ENCODE peak calls at places on chromosome 18, in four cellular contexts. Z is A549, Y is GM12878, F is HepG2. J is an unnamed sample.

GRCh38 chr18:32956591-32957310 is 183.9 kb upstream of the KLHL14 start:
- DNase-seq in Z (no peak), Y (no peak), F (no peak), J (peak)

GRCh38 chr18:31065036-31065773 is 22.7 kb upstream of the DSC3 start:
- DNase-seq in Z (no peak), Y (peak), F (no peak), J (no peak)

GRCh38 chr18:21167641-21168372 is 56.2 kb upstream of the ROCK1 start:
- DNase-seq in Z (peak), Y (no peak), F (peak), J (no peak)

GRCh38 chr18:22399949-22400348 is 17.8 kb downstream of the CTAGE1 start:
- DNase-seq in Z (no peak), Y (no peak), F (no peak), J (no peak)

GRCh38 chr18:75428490-75428889 is 987 bp upstream of the SMIM21 start:
- DNase-seq in Z (no peak), Y (no peak), F (no peak), J (no peak)

GRCh38 chr18:72871091-72871490 is 3.3 kb upstream of the NETO1 start:
- DNase-seq in Z (no peak), Y (no peak), F (no peak), J (no peak)

GRCh38 chr18:28149810-28150420 is 27.0 kb downstream of the CDH2 start:
- DNase-seq in Z (no peak), Y (no peak), F (no peak), J (no peak)

GRCh38 chr18:60372598-60372997 is at the start of gene MC4R:
- DNase-seq in Z (peak), Y (no peak), F (no peak), J (peak)

GRCh38 chr18:59695551-59695950 is 1.7 kb downstream of the CCBE1 start:
- DNase-seq in Z (no peak), Y (no peak), F (no peak), J (no peak)

GRCh38 chr18:10056506-10056905 is 142.7 kb downstream of the VAPA start:
- DNase-seq in Z (no peak), Y (no peak), F (no peak), J (no peak)

GRCh38 chr18:1002653-1003178 is 98.0 kb downstream of the ADCYAP1 start:
- DNase-seq in Z (no peak), Y (no peak), F (no peak), J (no peak)

GRCh38 chr18:22914633-22915032 is 18.5 kb upstream of the RBBP8 start:
- DNase-seq in Z (no peak), Y (no peak), F (peak), J (no peak)

GRCh38 chr18:67770520-67770919 is 254.0 kb upstream of the DSEL start:
- DNase-seq in Z (no peak), Y (no peak), F (no peak), J (no peak)

GRCh38 chr18:9631814-9632496 is 17.6 kb upstream of the PPP4R1 start:
- DNase-seq in Z (peak), Y (no peak), F (no peak), J (no peak)

GRCh38 chr18:46481048-46481846 is 175.8 kb downstream of the LOXHD1 start:
- DNase-seq in Z (peak), Y (no peak), F (peak), J (peak)

GRCh38 chr18:32372381-32373061 is 98.2 kb downstream of the GAREM1 start:
- DNase-seq in Z (peak), Y (no peak), F (peak), J (no peak)

GRCh38 chr18:23967321-23968089 is 47.0 kb upstream of the TTC39C start:
- DNase-seq in Z (no peak), Y (peak), F (no peak), J (no peak)

GRCh38 chr18:58668897-58669296 is 2.4 kb upstream of the MALT1 start:
- DNase-seq in Z (no peak), Y (no peak), F (peak), J (no peak)

GRCh38 chr18:59055345-59056032 is 84.2 kb upstream of the SEC11C start:
- DNase-seq in Z (peak), Y (no peak), F (no peak), J (no peak)

GRCh38 chr18:8662574-8663255 is 42.6 kb upstream of the MTCL1 start:
- DNase-seq in Z (no peak), Y (no peak), F (no peak), J (no peak)

GRCh38 chr18:34709631-34710429 is at the start of gene DTNA:
- DNase-seq in Z (no peak), Y (no peak), F (no peak), J (peak)

GRCh38 chr18:76707534-76707933 is 114.8 kb upstream of the ZNF236 start:
- DNase-seq in Z (no peak), Y (no peak), F (no peak), J (no peak)

GRCh38 chr18:50410008-50410407 is 35.2 kb downstream of the SKA1 start:
- DNase-seq in Z (no peak), Y (no peak), F (no peak), J (peak)

DNA sequence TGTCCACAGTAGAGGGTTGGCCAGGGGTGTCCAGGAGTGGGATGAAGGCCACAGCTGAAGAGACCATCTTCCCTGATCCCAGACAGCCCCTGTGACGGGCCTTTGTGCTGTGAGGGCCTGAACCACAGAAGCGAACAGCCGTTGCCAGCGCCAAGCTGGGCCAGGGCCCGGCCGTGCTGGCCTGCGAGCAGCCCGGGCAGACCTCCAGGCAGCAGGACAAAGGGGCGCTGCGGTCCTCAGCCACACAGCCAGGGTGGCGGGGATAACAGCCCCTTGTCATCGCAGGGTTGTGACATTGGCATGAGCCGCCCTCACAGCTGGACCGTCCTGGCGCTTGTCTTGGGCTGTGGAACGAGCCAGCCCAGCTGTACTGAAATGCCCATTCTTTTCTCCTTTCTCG is 161.1 kb downstream of the FAM210A start:
- DNase-seq in Z (no peak), Y (no peak), F (no peak), J (no peak)
- TF ChIP-seq PBX3 in Z (no peak), Y (no peak), F (no peak), J (no peak)

GRCh38 chr18:79487198-79488165 is 91.8 kb downstream of the NFATC1 start:
- DNase-seq in Z (no peak), Y (no peak), F (no peak), J (no peak)

GRCh38 chr18:79486356-79487197 is 90.8 kb downstream of the NFATC1 start:
- DNase-seq in Z (no peak), Y (no peak), F (no peak), J (no peak)

GRCh38 chr18:79485788-79486355 is 90.1 kb downstream of the NFATC1 start:
- DNase-seq in Z (no peak), Y (no peak), F (no peak), J (no peak)

GRCh38 chr18:79483971-79484491 is 88.3 kb downstream of the NFATC1 start:
- DNase-seq in Z (no peak), Y (no peak), F (no peak), J (no peak)

GRCh38 chr18:79484661-79485621 is 89.2 kb downstream of the NFATC1 start:
- DNase-seq in Z (no peak), Y (no peak), F (peak), J (no peak)
- TF ChIP-seq PBX3 in Z (no peak), Y (no peak), F (no peak), J (no peak)

GRCh38 chr18:52160652-52161051 is 179.3 kb upstream of the DCC start:
- DNase-seq in Z (peak), Y (no peak), F (no peak), J (no peak)
- TF ChIP-seq PBX3 in Z (no peak), Y (no peak), F (no peak), J (no peak)

DNA sequence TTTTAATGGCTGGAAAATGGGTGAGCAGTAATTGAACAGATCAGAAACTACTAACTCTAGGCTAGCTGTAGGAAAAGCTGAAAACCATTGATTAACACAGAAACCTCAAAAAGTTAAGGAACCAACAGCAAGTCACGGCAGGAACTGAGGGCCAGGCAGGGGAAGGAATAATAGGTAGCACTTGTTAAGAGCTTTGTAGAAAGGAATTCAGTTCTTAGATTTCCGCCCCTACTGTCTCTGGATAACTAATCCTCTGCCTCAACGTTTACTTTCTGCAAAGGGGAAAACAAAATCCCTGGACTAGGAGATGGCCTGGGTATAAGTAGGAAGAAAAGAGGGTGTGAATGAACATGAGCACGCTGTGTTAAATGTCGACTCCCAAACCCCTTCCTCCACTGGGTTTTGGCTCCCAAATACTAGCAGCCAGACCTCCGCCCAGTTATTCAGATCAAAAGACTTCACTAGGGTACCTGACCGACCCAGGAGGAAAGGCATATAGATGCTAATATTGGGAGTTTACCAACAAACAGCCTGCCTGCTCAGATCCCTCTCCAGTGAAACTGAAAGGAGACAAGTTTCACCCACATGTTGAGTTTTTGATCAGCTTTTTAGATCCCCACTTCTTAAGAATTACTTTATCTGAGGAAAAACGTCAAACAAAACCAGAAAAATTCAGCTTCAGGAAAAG is 12.4 kb downstream of the SMAD2 start:
- DNase-seq in Z (no peak), Y (no peak), F (no peak), J (no peak)
- TF ChIP-seq PBX3 in Z (no peak), Y (no peak), F (no peak), J (no peak)